ENCODE peak calls at places on chromosomes 3 and 15, in six cellular contexts. One of them, this sample, is unnamed.
A peak's percentile ranks its signal among the peaks of the same experiment; 100 is the strongest.

GRCh38 chr15:84079885-84080777 is 155.4 kb upstream of the GOLGA6L4 start:
- DNase-seq in body of pancreas: peak; percentile 26
- DNase-seq in GM23248: peak; percentile 28
- DNase-seq in mesendoderm: peak; percentile 79
- DNase-seq in transverse colon: peak; percentile 9
- DNase-seq in adrenal gland: peak; percentile 8
- DNase-seq in this sample: peak; percentile 4

GRCh38 chr15:87682527-87682926 is 574.0 kb downstream of the NTRK3 start:
- DNase-seq in GM23248: no peak
- DNase-seq in body of pancreas: no peak
- DNase-seq in transverse colon: no peak
- DNase-seq in adrenal gland: no peak
- DNase-seq in mesendoderm: no peak
- DNase-seq in this sample: no peak

GRCh38 chr3:141342386-141342785 is 25.9 kb upstream of the ZBTB38 start:
- DNase-seq in mesendoderm: no peak
- DNase-seq in GM23248: no peak
- DNase-seq in transverse colon: no peak
- DNase-seq in adrenal gland: no peak
- DNase-seq in body of pancreas: no peak
- DNase-seq in this sample: no peak

GRCh38 chr15:66936115-66936863 is 129.1 kb upstream of the SMAD3 start:
- DNase-seq in transverse colon: no peak
- DNase-seq in adrenal gland: no peak
- DNase-seq in GM23248: peak; percentile 69
- DNase-seq in mesendoderm: no peak
- DNase-seq in body of pancreas: peak; percentile 15
- DNase-seq in this sample: no peak

GRCh38 chr3:170499562-170500156 is 81.0 kb downstream of the CLDN11 start:
- DNase-seq in transverse colon: peak; percentile 25
- DNase-seq in GM23248: peak; percentile 85
- DNase-seq in adrenal gland: peak; percentile 69
- DNase-seq in mesendoderm: peak; percentile 70
- DNase-seq in body of pancreas: peak; percentile 14
- DNase-seq in this sample: no peak

GRCh38 chr3:52162250-52162872 is 8.1 kb upstream of the POC1A start:
- DNase-seq in mesendoderm: no peak
- DNase-seq in adrenal gland: peak; percentile 4
- DNase-seq in transverse colon: no peak
- DNase-seq in GM23248: no peak
- DNase-seq in body of pancreas: no peak
- DNase-seq in this sample: no peak

GRCh38 chr3:14829811-14830210 is 11.0 kb downstream of the FGD5 start:
- DNase-seq in body of pancreas: no peak
- DNase-seq in mesendoderm: peak; percentile 71
- DNase-seq in GM23248: no peak
- DNase-seq in transverse colon: no peak
- DNase-seq in adrenal gland: no peak
- DNase-seq in this sample: no peak

GRCh38 chr15:25176991-25177954 is 222.5 kb downstream of the SNRPN start:
- DNase-seq in adrenal gland: peak; percentile 1
- DNase-seq in body of pancreas: peak; percentile 0
- DNase-seq in mesendoderm: no peak
- DNase-seq in transverse colon: peak; percentile 2
- DNase-seq in GM23248: no peak
- DNase-seq in this sample: no peak

GRCh38 chr3:148723591-148723990 is 25.9 kb downstream of the AGTR1 start:
- DNase-seq in adrenal gland: peak; percentile 74
- DNase-seq in body of pancreas: no peak
- DNase-seq in GM23248: peak; percentile 95
- DNase-seq in transverse colon: no peak
- DNase-seq in mesendoderm: peak; percentile 38
- DNase-seq in this sample: no peak

GRCh38 chr3:132317229-132317948 is at the start of gene ACP3:
- DNase-seq in GM23248: peak; percentile 77
- DNase-seq in transverse colon: peak; percentile 15
- DNase-seq in body of pancreas: peak; percentile 67
- DNase-seq in adrenal gland: peak; percentile 49
- DNase-seq in mesendoderm: peak; percentile 86
- DNase-seq in this sample: peak; percentile 86

GRCh38 chr15:47523669-47524068 is 193.6 kb upstream of the SEMA6D start:
- DNase-seq in adrenal gland: no peak
- DNase-seq in transverse colon: no peak
- DNase-seq in mesendoderm: no peak
- DNase-seq in GM23248: peak; percentile 42
- DNase-seq in body of pancreas: no peak
- DNase-seq in this sample: no peak

GRCh38 chr3:181278468-181279238 is 289.1 kb upstream of the DNAJC19 start:
- DNase-seq in transverse colon: no peak
- DNase-seq in GM23248: no peak
- DNase-seq in body of pancreas: no peak
- DNase-seq in mesendoderm: no peak
- DNase-seq in adrenal gland: no peak
- DNase-seq in this sample: no peak

GRCh38 chr3:120568624-120569023 is 27.5 kb upstream of the NDUFB4 start:
- DNase-seq in adrenal gland: no peak
- DNase-seq in body of pancreas: no peak
- DNase-seq in mesendoderm: peak; percentile 54
- DNase-seq in GM23248: peak; percentile 45
- DNase-seq in transverse colon: no peak
- DNase-seq in this sample: no peak

GRCh38 chr3:185744997-185745843 is 79.6 kb downstream of the IGF2BP2 start:
- DNase-seq in adrenal gland: no peak
- DNase-seq in transverse colon: no peak
- DNase-seq in GM23248: peak; percentile 98
- DNase-seq in body of pancreas: no peak
- DNase-seq in mesendoderm: no peak
- DNase-seq in this sample: peak; percentile 33

GRCh38 chr3:131535596-131535995 is 32.8 kb upstream of the MRPL3 start:
- DNase-seq in GM23248: peak; percentile 92
- DNase-seq in mesendoderm: no peak
- DNase-seq in body of pancreas: no peak
- DNase-seq in adrenal gland: no peak
- DNase-seq in transverse colon: no peak
- DNase-seq in this sample: no peak

GRCh38 chr3:129601713-129602112 is 4.8 kb downstream of the PLXND1 start:
- DNase-seq in mesendoderm: no peak
- DNase-seq in body of pancreas: no peak
- DNase-seq in transverse colon: no peak
- DNase-seq in GM23248: no peak
- DNase-seq in adrenal gland: no peak
- DNase-seq in this sample: no peak
- H3K4me1 ChIP-seq in mesendoderm: peaks cover 44% of the 10 kb centered on the region
- H3K4me1 ChIP-seq in body of pancreas: peaks cover 66% of the 10 kb centered on the region
- H3K4me1 ChIP-seq in transverse colon: no peaks in the 10 kb centered on the region
- H3K4me1 ChIP-seq in GM23248: peaks cover 56% of the 10 kb centered on the region
- H3K4me1 ChIP-seq in adrenal gland: peaks cover 64% of the 10 kb centered on the region
- H3K4me1 ChIP-seq in this sample: peaks cover 27% of the 10 kb centered on the region

GRCh38 chr15:33009603-33010002 is 184.9 kb downstream of the FMN1 start:
- DNase-seq in body of pancreas: no peak
- DNase-seq in transverse colon: no peak
- DNase-seq in GM23248: no peak
- DNase-seq in mesendoderm: no peak
- DNase-seq in adrenal gland: no peak
- DNase-seq in this sample: no peak

GRCh38 chr15:33013827-33014445 is 180.6 kb downstream of the FMN1 start:
- DNase-seq in transverse colon: no peak
- DNase-seq in GM23248: peak; percentile 92
- DNase-seq in adrenal gland: no peak
- DNase-seq in body of pancreas: no peak
- DNase-seq in mesendoderm: no peak
- DNase-seq in this sample: no peak

GRCh38 chr15:33009026-33009425 is 185.5 kb downstream of the FMN1 start:
- DNase-seq in body of pancreas: no peak
- DNase-seq in GM23248: no peak
- DNase-seq in adrenal gland: no peak
- DNase-seq in mesendoderm: no peak
- DNase-seq in transverse colon: no peak
- DNase-seq in this sample: no peak

GRCh38 chr15:33008284-33009011 is 186.1 kb downstream of the FMN1 start:
- DNase-seq in transverse colon: no peak
- DNase-seq in GM23248: peak; percentile 66
- DNase-seq in adrenal gland: no peak
- DNase-seq in body of pancreas: no peak
- DNase-seq in mesendoderm: no peak
- DNase-seq in this sample: no peak

GRCh38 chr15:33011976-33012375 is 182.5 kb downstream of the FMN1 start:
- DNase-seq in transverse colon: no peak
- DNase-seq in GM23248: no peak
- DNase-seq in adrenal gland: no peak
- DNase-seq in body of pancreas: no peak
- DNase-seq in mesendoderm: no peak
- DNase-seq in this sample: no peak
- H3K4me1 ChIP-seq in transverse colon: no peaks in the 10 kb centered on the region
- H3K4me1 ChIP-seq in GM23248: peaks cover 31% of the 10 kb centered on the region
- H3K4me1 ChIP-seq in adrenal gland: no peaks in the 10 kb centered on the region
- H3K4me1 ChIP-seq in body of pancreas: no peaks in the 10 kb centered on the region
- H3K4me1 ChIP-seq in mesendoderm: no peaks in the 10 kb centered on the region
- H3K4me1 ChIP-seq in this sample: peaks cover 23% of the 10 kb centered on the region

DNA sequence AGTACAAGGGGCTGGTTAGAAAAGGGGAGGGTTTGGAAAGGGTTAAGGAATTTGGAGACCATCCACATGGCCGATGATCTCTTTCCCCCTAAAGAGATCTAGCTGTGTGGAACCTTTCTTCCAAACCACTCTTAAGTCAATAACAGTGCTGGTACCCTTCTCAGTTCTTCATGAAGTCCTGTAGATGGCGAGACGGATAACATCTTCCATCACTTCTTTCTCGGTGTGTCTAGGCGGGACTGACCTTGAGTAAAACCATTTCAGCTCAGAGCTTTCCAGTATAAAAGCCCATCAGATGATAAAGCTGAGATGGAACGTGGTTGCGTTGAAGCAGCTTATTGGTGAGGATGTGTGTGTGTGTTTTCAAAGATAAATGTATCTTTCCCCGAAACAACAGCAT is 151.5 kb upstream of the BHLHE40 start:
- DNase-seq in mesendoderm: no peak
- DNase-seq in GM23248: peak; percentile 46
- DNase-seq in body of pancreas: no peak
- DNase-seq in adrenal gland: no peak
- DNase-seq in transverse colon: no peak
- DNase-seq in this sample: no peak
- H3K4me1 ChIP-seq in mesendoderm: peaks cover 12% of the 10 kb centered on the region
- H3K4me1 ChIP-seq in GM23248: peaks cover 74% of the 10 kb centered on the region
- H3K4me1 ChIP-seq in body of pancreas: peaks cover 24% of the 10 kb centered on the region
- H3K4me1 ChIP-seq in adrenal gland: peaks cover 31% of the 10 kb centered on the region
- H3K4me1 ChIP-seq in transverse colon: peaks cover 26% of the 10 kb centered on the region
- H3K4me1 ChIP-seq in this sample: peaks cover 64% of the 10 kb centered on the region

GRCh38 chr3:71318459-71318827 is 265.1 kb downstream of the FOXP1 start:
- DNase-seq in body of pancreas: no peak
- DNase-seq in adrenal gland: no peak
- DNase-seq in mesendoderm: no peak
- DNase-seq in GM23248: no peak
- DNase-seq in transverse colon: no peak
- DNase-seq in this sample: no peak
- H3K4me1 ChIP-seq in body of pancreas: peaks cover 28% of the 10 kb centered on the region
- H3K4me1 ChIP-seq in adrenal gland: peaks cover 5% of the 10 kb centered on the region
- H3K4me1 ChIP-seq in mesendoderm: no peaks in the 10 kb centered on the region
- H3K4me1 ChIP-seq in GM23248: peaks cover 15% of the 10 kb centered on the region
- H3K4me1 ChIP-seq in transverse colon: no peaks in the 10 kb centered on the region
- H3K4me1 ChIP-seq in this sample: no peaks in the 10 kb centered on the region

GRCh38 chr3:25033407-25034029 is 394.5 kb upstream of the RARB start:
- DNase-seq in body of pancreas: peak; percentile 38
- DNase-seq in transverse colon: peak; percentile 11
- DNase-seq in adrenal gland: peak; percentile 41
- DNase-seq in GM23248: peak; percentile 40
- DNase-seq in mesendoderm: peak; percentile 88
- DNase-seq in this sample: peak; percentile 56
- H3K4me1 ChIP-seq in body of pancreas: no peaks in the 10 kb centered on the region
- H3K4me1 ChIP-seq in transverse colon: no peaks in the 10 kb centered on the region
- H3K4me1 ChIP-seq in adrenal gland: no peaks in the 10 kb centered on the region
- H3K4me1 ChIP-seq in GM23248: peaks cover 7% of the 10 kb centered on the region
- H3K4me1 ChIP-seq in mesendoderm: no peaks in the 10 kb centered on the region
- H3K4me1 ChIP-seq in this sample: peaks cover 31% of the 10 kb centered on the region